ENCODE peak calls at places on chromosomes 4 and X, in four cellular contexts. V is GM12878, O is HepG2, P is H1. Z is an unnamed sample.

GRCh38 chr4:169089004-169089403 is 78.9 kb upstream of the CBR4 start:
- DNase-seq in O (no peak), P (no peak), V (no peak), Z (no peak)

GRCh38 chr4:184536070-184536880 is 61.9 kb upstream of the IRF2 start:
- DNase-seq in P (no peak), V (no peak), O (no peak), Z (no peak)

GRCh38 chrX:10576777-10577444 is 43.5 kb downstream of the MID1 start:
- DNase-seq in P (no peak), O (no peak), V (no peak), Z (no peak)

GRCh38 chrX:132488819-132489255 is at the start of gene MBNL3:
- DNase-seq in O (peak; percentile 33), V (no peak), P (peak; percentile 60), Z (no peak)

GRCh38 chrX:8801041-8801599 is at the start of gene FAM9A:
- DNase-seq in P (no peak), O (no peak), V (no peak), Z (no peak)

GRCh38 chrX:135535077-135535630 is 14.7 kb downstream of the INTS6L start:
- DNase-seq in O (no peak), P (no peak), V (no peak), Z (no peak)

GRCh38 chr4:28151314-28151713 is 1290.7 kb downstream of the STIM2 start:
- DNase-seq in V (no peak), P (no peak), O (no peak), Z (no peak)

GRCh38 chrX:101485212-101486064 is at the start of gene ARMCX4:
- DNase-seq in V (no peak), O (no peak), P (peak; percentile 73), Z (peak; percentile 21)

GRCh38 chr4:166662266-166662843 is 571.9 kb downstream of the SPOCK3 start:
- DNase-seq in V (peak; percentile 92), P (no peak), O (no peak), Z (peak; percentile 4)

GRCh38 chr4:151990201-151990600 is 229.4 kb upstream of the GATB start:
- DNase-seq in P (no peak), V (no peak), O (no peak), Z (no peak)

GRCh38 chrX:41397768-41398167 is 49.4 kb upstream of the NYX start:
- DNase-seq in P (no peak), O (no peak), V (no peak), Z (no peak)

GRCh38 chr4:7903686-7904085 is 36.0 kb downstream of the AFAP1 start:
- DNase-seq in V (no peak), O (no peak), P (no peak), Z (no peak)

GRCh38 chr4:128241425-128241913 is 46.1 kb downstream of the PGRMC2 start:
- DNase-seq in O (peak; percentile 57), V (no peak), P (no peak), Z (no peak)

GRCh38 chr4:37244583-37245390 is at the start of gene NWD2:
- DNase-seq in P (peak; percentile 78), V (no peak), O (no peak), Z (peak; percentile 11)

GRCh38 chr4:128770807-128771206 is 38.7 kb upstream of the JADE1 start:
- DNase-seq in O (no peak), V (no peak), P (no peak), Z (no peak)

GRCh38 chr4:107950746-107951540 is 19.6 kb downstream of the CYP2U1 start:
- DNase-seq in P (no peak), O (no peak), V (no peak), Z (no peak)

GRCh38 chrX:9337056-9337455 is 127.8 kb upstream of the TBL1X start:
- DNase-seq in V (no peak), P (no peak), O (no peak), Z (no peak)

GRCh38 chr4:53908661-53909078 is 155.7 kb downstream of the CHIC2 start:
- DNase-seq in P (no peak), O (peak; percentile 83), V (peak; percentile 8), Z (no peak)

GRCh38 chr4:39066371-39066770 is 4.3 kb downstream of the KLHL5 start:
- DNase-seq in P (no peak), V (no peak), O (no peak), Z (no peak)

GRCh38 chr4:184950926-184951325 is 67.4 kb upstream of the HELT start:
- DNase-seq in V (no peak), P (no peak), O (no peak), Z (no peak)

DNA sequence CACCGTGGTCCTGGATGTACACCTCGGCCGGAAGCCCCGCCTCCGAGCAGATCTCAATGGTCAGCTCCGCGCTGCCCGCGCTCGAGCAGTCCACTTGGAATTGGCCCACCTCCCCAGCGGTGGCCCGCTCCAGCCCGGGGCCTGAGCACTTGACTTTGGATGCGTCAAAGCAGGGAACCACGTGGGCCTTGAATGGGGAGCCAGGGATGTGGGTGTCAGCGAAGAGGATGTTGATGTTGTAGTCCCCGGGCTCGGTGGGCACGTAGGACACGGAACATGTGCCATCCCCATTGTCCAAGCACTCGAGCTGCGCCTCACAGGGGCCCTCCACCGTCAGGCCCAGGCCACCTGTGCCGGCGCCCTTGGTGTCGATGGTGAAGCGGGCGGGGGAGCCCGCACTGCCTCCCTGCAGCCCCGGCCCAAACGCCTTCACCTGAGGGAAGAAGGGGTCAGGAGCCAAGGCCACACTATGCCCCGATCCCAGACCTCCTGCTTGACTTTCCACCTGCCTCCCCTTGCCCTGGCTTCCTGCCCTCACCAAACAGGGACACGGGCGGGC is 14.2 kb downstream of the FLNA start:
- DNase-seq in V (no peak), P (no peak), O (no peak), Z (no peak)
- TF ChIP-seq POLR2AphosphoS5 in V (no peak), P (no peak), O (no peak), Z (no peak)

DNA sequence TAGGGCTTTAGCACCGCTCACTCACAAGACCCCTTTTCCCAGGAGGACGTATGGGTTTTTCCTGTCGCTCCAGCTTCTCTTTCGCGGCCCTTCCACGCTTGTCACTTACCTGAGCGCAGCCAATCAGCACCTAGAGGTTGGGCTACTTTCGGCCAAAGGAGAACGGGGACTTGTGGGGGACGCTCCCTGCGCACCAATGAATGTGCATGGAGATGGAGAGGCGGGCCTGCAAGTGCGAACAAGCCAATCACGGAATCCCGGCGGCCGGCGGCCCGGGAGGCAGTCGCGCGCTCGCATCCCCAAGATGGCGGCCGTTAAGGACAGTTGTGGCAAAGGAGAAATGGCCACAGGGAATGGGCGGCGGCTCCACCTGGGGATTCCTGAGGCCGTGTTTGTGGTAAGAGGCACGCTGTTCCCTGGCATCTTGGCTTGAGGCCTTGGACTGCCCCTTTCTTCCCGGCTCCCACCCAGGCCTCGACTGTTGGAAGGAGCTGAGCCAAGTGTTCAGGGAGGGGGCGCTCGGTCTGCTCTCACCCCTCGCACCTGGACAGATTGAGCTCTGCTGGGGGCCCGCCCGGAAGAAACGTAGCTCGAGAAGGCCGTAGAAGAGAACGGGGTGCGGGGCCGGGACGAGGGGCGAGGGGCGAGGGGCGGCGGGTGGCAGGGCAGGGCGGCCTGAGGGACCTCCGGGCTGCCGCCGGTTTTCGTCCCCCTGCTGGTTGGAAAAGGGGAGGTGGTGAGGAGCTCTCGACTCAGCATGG is at the start of gene VBP1:
- DNase-seq in P (peak; percentile 76), V (peak; percentile 84), O (peak; percentile 92), Z (peak; percentile 53)
- TF ChIP-seq POLR2A in P (no peak), V (peak; percentile 88), O (peak; percentile 70), Z (peak; percentile 74)

DNA sequence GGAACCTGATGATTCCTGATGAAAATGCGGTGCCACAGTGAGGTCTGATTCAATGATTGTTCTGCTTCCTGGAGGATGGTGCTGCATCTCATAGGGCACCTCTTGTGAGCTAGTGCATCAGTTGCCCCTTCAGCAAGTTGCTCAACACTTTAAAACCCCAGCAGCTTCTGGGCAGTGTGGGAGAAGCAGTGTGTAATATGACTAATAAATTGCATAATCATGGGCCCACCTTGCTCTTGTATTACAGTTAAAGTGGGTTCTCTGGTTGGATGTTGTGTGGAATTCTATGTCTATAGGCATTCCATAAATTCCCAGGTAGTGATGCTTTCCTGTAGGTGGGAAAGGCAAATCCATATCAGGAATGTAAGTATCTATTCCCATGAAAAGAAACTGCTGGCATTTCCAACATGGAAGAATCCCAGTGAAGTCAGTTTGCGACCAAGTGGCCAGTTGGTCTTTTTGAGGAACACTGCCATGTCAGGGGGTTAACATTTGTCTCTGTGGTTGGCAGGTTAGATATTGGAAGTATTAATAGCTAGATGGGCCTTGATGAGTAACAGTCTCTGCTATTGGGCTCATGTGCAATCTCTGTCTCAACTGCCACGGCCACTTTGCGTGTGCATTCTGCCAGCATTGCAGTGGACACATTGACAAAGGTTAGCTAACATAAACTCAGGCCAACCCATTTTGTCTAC is 121.1 kb upstream of the OTUD4 start:
- DNase-seq in V (no peak), O (no peak), P (no peak), Z (no peak)
- TF ChIP-seq TAF1 in V (no peak), O (no peak), P (no peak), Z (no peak)

GRCh38 chr4:3723232-3723642 is 42.9 kb upstream of the ADRA2C start:
- DNase-seq in V (no peak), P (no peak), O (no peak), Z (no peak)

GRCh38 chr4:3721186-3721585 is 45.0 kb upstream of the ADRA2C start:
- DNase-seq in O (no peak), V (no peak), P (no peak), Z (no peak)

GRCh38 chr4:3722446-3723231 is 43.5 kb upstream of the ADRA2C start:
- DNase-seq in P (no peak), V (no peak), O (no peak), Z (no peak)

GRCh38 chr4:3720461-3720860 is 45.7 kb upstream of the ADRA2C start:
- DNase-seq in O (no peak), V (no peak), P (no peak), Z (no peak)

GRCh38 chr4:3721627-3722026 is 44.6 kb upstream of the ADRA2C start:
- DNase-seq in O (no peak), V (no peak), P (no peak), Z (no peak)
- TF ChIP-seq POLR2AphosphoS5 in O (no peak), V (no peak), P (no peak), Z (no peak)

DNA sequence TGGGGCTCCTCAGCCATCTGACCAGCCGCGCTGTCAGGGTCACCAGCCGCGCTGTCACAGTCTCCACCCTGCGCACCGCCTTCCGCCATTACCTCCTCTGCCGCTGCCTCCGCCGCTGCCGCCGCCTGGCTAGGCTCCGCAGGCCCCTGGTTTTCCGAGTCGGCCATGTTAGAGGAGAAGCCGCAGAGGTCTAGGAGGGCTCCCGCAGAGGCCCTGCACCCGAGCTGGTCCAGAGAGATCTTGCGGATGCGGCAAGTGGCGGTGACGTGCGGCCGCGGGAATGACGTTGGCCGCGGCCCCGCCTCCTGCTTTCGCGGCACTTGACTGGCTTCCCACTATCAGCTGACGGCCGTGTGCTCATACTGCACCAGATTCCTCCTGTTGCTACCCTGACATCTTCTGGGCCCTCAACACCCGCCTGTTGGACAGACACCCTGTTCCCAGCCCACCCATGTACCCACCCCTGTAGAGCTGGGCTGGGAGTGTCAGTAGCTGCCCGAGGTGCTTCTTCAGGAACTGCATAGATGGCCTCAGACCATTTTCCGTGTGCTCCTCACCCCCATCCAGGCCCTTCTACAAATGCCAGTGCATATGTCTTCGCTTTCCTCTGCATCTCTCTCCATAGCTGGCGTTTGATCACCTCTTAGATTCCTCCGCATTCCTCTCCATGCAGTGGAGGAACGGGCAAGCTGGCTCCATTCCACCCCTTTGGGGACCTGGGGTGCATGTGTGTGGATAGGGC is at the start of gene NAP1L5:
- DNase-seq in P (peak; percentile 65), V (peak; percentile 7), O (no peak), Z (peak; percentile 32)
- TF ChIP-seq POLR2A in P (no peak), V (peak; percentile 74), O (no peak), Z (no peak)